ENCODE peak calls at places on chromosome 18, in six cellular contexts. One of them, this sample, is unnamed.
A peak's percentile ranks its signal among the peaks of the same experiment; 100 is the strongest.

GRCh38 chr18:48714873-48715272 is 176.0 kb downstream of the CTIF start:
- DNase-seq in NCI-H524: no peak
- DNase-seq in GM20000: no peak
- DNase-seq in HT-29: peak; percentile 77
- DNase-seq in DMS153: no peak
- DNase-seq in germinal center: no peak
- DNase-seq in this sample: peak; percentile 10

GRCh38 chr18:55900380-55900779 is 312.4 kb upstream of the TCF4 start:
- DNase-seq in NCI-H524: no peak
- DNase-seq in GM20000: no peak
- DNase-seq in HT-29: no peak
- DNase-seq in DMS153: no peak
- DNase-seq in germinal center: no peak
- DNase-seq in this sample: no peak

GRCh38 chr18:23982154-23983071 is 32.1 kb upstream of the TTC39C start:
- DNase-seq in NCI-H524: no peak
- DNase-seq in GM20000: no peak
- DNase-seq in HT-29: no peak
- DNase-seq in DMS153: no peak
- DNase-seq in germinal center: no peak
- DNase-seq in this sample: peak; percentile 53

GRCh38 chr18:36089001-36089400 is 21.6 kb upstream of the RPRD1A start:
- DNase-seq in NCI-H524: no peak
- DNase-seq in GM20000: no peak
- DNase-seq in HT-29: no peak
- DNase-seq in DMS153: no peak
- DNase-seq in germinal center: no peak
- DNase-seq in this sample: no peak

GRCh38 chr18:45852631-45853030 is 27.2 kb downstream of the SIGLEC15 start:
- DNase-seq in NCI-H524: no peak
- DNase-seq in GM20000: no peak
- DNase-seq in HT-29: no peak
- DNase-seq in DMS153: no peak
- DNase-seq in germinal center: no peak
- DNase-seq in this sample: no peak

GRCh38 chr18:77108001-77108692 is 24.4 kb downstream of the MBP start:
- DNase-seq in NCI-H524: peak; percentile 91
- DNase-seq in GM20000: no peak
- DNase-seq in HT-29: no peak
- DNase-seq in DMS153: no peak
- DNase-seq in germinal center: peak; percentile 41
- DNase-seq in this sample: no peak

GRCh38 chr18:33034212-33034611 is 261.4 kb upstream of the KLHL14 start:
- DNase-seq in NCI-H524: no peak
- DNase-seq in GM20000: no peak
- DNase-seq in HT-29: no peak
- DNase-seq in DMS153: no peak
- DNase-seq in germinal center: no peak
- DNase-seq in this sample: no peak

GRCh38 chr18:73895701-73896100 is 251.9 kb downstream of the FBXO15 start:
- DNase-seq in NCI-H524: no peak
- DNase-seq in GM20000: no peak
- DNase-seq in HT-29: peak; percentile 32
- DNase-seq in DMS153: peak; percentile 84
- DNase-seq in germinal center: no peak
- DNase-seq in this sample: peak; percentile 81

GRCh38 chr18:8536226-8536625 is 73.0 kb upstream of the RAB12 start:
- DNase-seq in NCI-H524: no peak
- DNase-seq in GM20000: no peak
- DNase-seq in HT-29: peak; percentile 3
- DNase-seq in DMS153: no peak
- DNase-seq in germinal center: no peak
- DNase-seq in this sample: no peak

GRCh38 chr18:58223717-58224424 is 179.8 kb downstream of the NEDD4L start:
- DNase-seq in NCI-H524: no peak
- DNase-seq in GM20000: no peak
- DNase-seq in HT-29: peak; percentile 64
- DNase-seq in DMS153: peak; percentile 78
- DNase-seq in germinal center: no peak
- DNase-seq in this sample: peak; percentile 55

GRCh38 chr18:58211510-58211909 is 167.5 kb downstream of the NEDD4L start:
- DNase-seq in NCI-H524: no peak
- DNase-seq in GM20000: no peak
- DNase-seq in HT-29: peak; percentile 44
- DNase-seq in DMS153: no peak
- DNase-seq in germinal center: no peak
- DNase-seq in this sample: no peak

GRCh38 chr18:38940863-38941531 is 1375.4 kb upstream of the CELF4 start:
- DNase-seq in NCI-H524: no peak
- DNase-seq in GM20000: peak; percentile 65
- DNase-seq in HT-29: peak; percentile 24
- DNase-seq in DMS153: no peak
- DNase-seq in germinal center: peak; percentile 3
- DNase-seq in this sample: peak; percentile 75

GRCh38 chr18:50659091-50660003 is 99.5 kb downstream of the MAPK4 start:
- DNase-seq in NCI-H524: peak; percentile 73
- DNase-seq in GM20000: no peak
- DNase-seq in HT-29: no peak
- DNase-seq in DMS153: no peak
- DNase-seq in germinal center: no peak
- DNase-seq in this sample: peak; percentile 17

GRCh38 chr18:47594621-47595086 is 335.8 kb downstream of the SMAD2 start:
- DNase-seq in NCI-H524: peak; percentile 62
- DNase-seq in GM20000: no peak
- DNase-seq in HT-29: no peak
- DNase-seq in DMS153: no peak
- DNase-seq in germinal center: no peak
- DNase-seq in this sample: no peak

GRCh38 chr18:55384551-55385275 is 203.3 kb downstream of the TCF4 start:
- DNase-seq in NCI-H524: peak; percentile 62
- DNase-seq in GM20000: peak; percentile 44
- DNase-seq in HT-29: peak; percentile 14
- DNase-seq in DMS153: no peak
- DNase-seq in germinal center: peak; percentile 40
- DNase-seq in this sample: peak; percentile 11

GRCh38 chr18:28193177-28193778 is 16.3 kb upstream of the CDH2 start:
- DNase-seq in NCI-H524: no peak
- DNase-seq in GM20000: no peak
- DNase-seq in HT-29: no peak
- DNase-seq in DMS153: peak; percentile 6
- DNase-seq in germinal center: no peak
- DNase-seq in this sample: no peak

GRCh38 chr18:79353238-79353637 is 42.5 kb upstream of the NFATC1 start:
- DNase-seq in NCI-H524: peak; percentile 7
- DNase-seq in GM20000: no peak
- DNase-seq in HT-29: peak; percentile 19
- DNase-seq in DMS153: no peak
- DNase-seq in germinal center: no peak
- DNase-seq in this sample: no peak

GRCh38 chr18:23183356-23184150 is 48.3 kb downstream of the CABLES1 start:
- DNase-seq in NCI-H524: no peak
- DNase-seq in GM20000: no peak
- DNase-seq in HT-29: no peak
- DNase-seq in DMS153: no peak
- DNase-seq in germinal center: no peak
- DNase-seq in this sample: no peak

GRCh38 chr18:66395671-66396218 is 208.1 kb downstream of the CDH19 start:
- DNase-seq in NCI-H524: no peak
- DNase-seq in GM20000: no peak
- DNase-seq in HT-29: no peak
- DNase-seq in DMS153: no peak
- DNase-seq in germinal center: no peak
- DNase-seq in this sample: no peak

GRCh38 chr18:44859751-44860458 is 179.2 kb downstream of the SETBP1 start:
- DNase-seq in NCI-H524: no peak
- DNase-seq in GM20000: no peak
- DNase-seq in HT-29: no peak
- DNase-seq in DMS153: no peak
- DNase-seq in germinal center: no peak
- DNase-seq in this sample: no peak

GRCh38 chr18:10040287-10041011 is 126.6 kb downstream of the VAPA start:
- DNase-seq in NCI-H524: no peak
- DNase-seq in GM20000: no peak
- DNase-seq in HT-29: no peak
- DNase-seq in DMS153: no peak
- DNase-seq in germinal center: no peak
- DNase-seq in this sample: no peak

GRCh38 chr18:25353080-25353479 is 1.1 kb upstream of the ZNF521 start:
- DNase-seq in NCI-H524: no peak
- DNase-seq in GM20000: no peak
- DNase-seq in HT-29: no peak
- DNase-seq in DMS153: no peak
- DNase-seq in germinal center: no peak
- DNase-seq in this sample: no peak

GRCh38 chr18:12282436-12283039 is 25.5 kb upstream of the TUBB6 start:
- DNase-seq in NCI-H524: no peak
- DNase-seq in GM20000: no peak
- DNase-seq in HT-29: no peak
- DNase-seq in DMS153: no peak
- DNase-seq in germinal center: no peak
- DNase-seq in this sample: no peak

GRCh38 chr18:13159579-13159978 is 59.0 kb upstream of the LDLRAD4 start:
- DNase-seq in NCI-H524: peak; percentile 63
- DNase-seq in GM20000: peak; percentile 77
- DNase-seq in HT-29: peak; percentile 88
- DNase-seq in DMS153: no peak
- DNase-seq in germinal center: peak; percentile 66
- DNase-seq in this sample: peak; percentile 58

GRCh38 chr18:32072321-32072720 is 19.4 kb upstream of the RNF138 start:
- DNase-seq in NCI-H524: peak; percentile 28
- DNase-seq in GM20000: peak; percentile 31
- DNase-seq in HT-29: peak; percentile 31
- DNase-seq in DMS153: no peak
- DNase-seq in germinal center: peak; percentile 25
- DNase-seq in this sample: no peak

GRCh38 chr18:30387401-30387800 is 655.1 kb downstream of the DSC3 start:
- DNase-seq in NCI-H524: no peak
- DNase-seq in GM20000: no peak
- DNase-seq in HT-29: no peak
- DNase-seq in DMS153: no peak
- DNase-seq in germinal center: no peak
- DNase-seq in this sample: no peak

GRCh38 chr18:45557296-45557695 is 58.0 kb upstream of the SLC14A2 start:
- DNase-seq in NCI-H524: no peak
- DNase-seq in GM20000: no peak
- DNase-seq in HT-29: no peak
- DNase-seq in DMS153: no peak
- DNase-seq in germinal center: no peak
- DNase-seq in this sample: no peak

GRCh38 chr18:4755848-4756247 is 300.7 kb upstream of the DLGAP1 start:
- DNase-seq in NCI-H524: peak; percentile 14
- DNase-seq in GM20000: peak; percentile 3
- DNase-seq in HT-29: no peak
- DNase-seq in DMS153: no peak
- DNase-seq in germinal center: no peak
- DNase-seq in this sample: no peak

GRCh38 chr18:48295586-48296311 is 113.4 kb downstream of the ZBTB7C start:
- DNase-seq in NCI-H524: peak; percentile 23
- DNase-seq in GM20000: no peak
- DNase-seq in HT-29: no peak
- DNase-seq in DMS153: peak; percentile 57
- DNase-seq in germinal center: no peak
- DNase-seq in this sample: no peak

GRCh38 chr18:49041677-49042570 is 91.2 kb upstream of the SMAD7 start:
- DNase-seq in NCI-H524: peak; percentile 32
- DNase-seq in GM20000: no peak
- DNase-seq in HT-29: peak; percentile 73
- DNase-seq in DMS153: no peak
- DNase-seq in germinal center: peak; percentile 28
- DNase-seq in this sample: peak; percentile 70

GRCh38 chr18:62987035-62987830 is 271.9 kb downstream of the PHLPP1 start:
- DNase-seq in NCI-H524: peak; percentile 14
- DNase-seq in GM20000: no peak
- DNase-seq in HT-29: no peak
- DNase-seq in DMS153: no peak
- DNase-seq in germinal center: no peak
- DNase-seq in this sample: no peak

GRCh38 chr18:10099539-10100140 is 185.8 kb downstream of the VAPA start:
- DNase-seq in NCI-H524: peak; percentile 37
- DNase-seq in GM20000: no peak
- DNase-seq in HT-29: no peak
- DNase-seq in DMS153: no peak
- DNase-seq in germinal center: no peak
- DNase-seq in this sample: no peak